ENCODE peak calls at places on chromosomes 3 and 15, in nine cellular contexts. One of them, this sample, is unnamed.

GRCh38 chr15:61186905-61187865 is 41.9 kb downstream of the RORA start:
- DNase-seq in effector memory CD8-positive, alpha-beta T cell: no peak
- DNase-seq in NCI-H446: peak
- DNase-seq in ACHN: no peak
- DNase-seq in NCI-H510A treated with DMSO at 0.1 percent for 48 hours: peak
- DNase-seq in lower leg skin: peak
- DNase-seq in GM04503: no peak
- DNase-seq in AG09309: no peak
- DNase-seq in T-helper 2 cell: no peak
- DNase-seq in this sample: peak

GRCh38 chr3:81910244-81910852 is 148.9 kb upstream of the GBE1 start:
- DNase-seq in NCI-H510A treated with DMSO at 0.1 percent for 48 hours: peak
- DNase-seq in NCI-H446: peak
- DNase-seq in AG09309: no peak
- DNase-seq in effector memory CD8-positive, alpha-beta T cell: no peak
- DNase-seq in lower leg skin: no peak
- DNase-seq in GM04503: no peak
- DNase-seq in ACHN: peak
- DNase-seq in T-helper 2 cell: no peak
- DNase-seq in this sample: peak

GRCh38 chr3:138817685-138818084 is 17.0 kb downstream of the PIK3CB start:
- DNase-seq in GM04503: no peak
- DNase-seq in lower leg skin: no peak
- DNase-seq in NCI-H446: no peak
- DNase-seq in effector memory CD8-positive, alpha-beta T cell: no peak
- DNase-seq in AG09309: no peak
- DNase-seq in T-helper 2 cell: no peak
- DNase-seq in NCI-H510A treated with DMSO at 0.1 percent for 48 hours: no peak
- DNase-seq in ACHN: peak
- DNase-seq in this sample: no peak

GRCh38 chr15:89003865-89004725 is 84.2 kb upstream of the ABHD2 start:
- DNase-seq in AG09309: no peak
- DNase-seq in NCI-H446: no peak
- DNase-seq in NCI-H510A treated with DMSO at 0.1 percent for 48 hours: no peak
- DNase-seq in GM04503: no peak
- DNase-seq in ACHN: peak
- DNase-seq in T-helper 2 cell: no peak
- DNase-seq in effector memory CD8-positive, alpha-beta T cell: no peak
- DNase-seq in lower leg skin: peak
- DNase-seq in this sample: no peak

GRCh38 chr15:37814847-37815246 is 119.6 kb upstream of the TMCO5A start:
- DNase-seq in AG09309: no peak
- DNase-seq in GM04503: no peak
- DNase-seq in NCI-H446: no peak
- DNase-seq in effector memory CD8-positive, alpha-beta T cell: no peak
- DNase-seq in T-helper 2 cell: no peak
- DNase-seq in ACHN: no peak
- DNase-seq in NCI-H510A treated with DMSO at 0.1 percent for 48 hours: no peak
- DNase-seq in lower leg skin: no peak
- DNase-seq in this sample: no peak

GRCh38 chr15:99123706-99124451 is 19.0 kb downstream of the SYNM start:
- DNase-seq in AG09309: peak
- DNase-seq in ACHN: peak
- DNase-seq in NCI-H446: peak
- DNase-seq in NCI-H510A treated with DMSO at 0.1 percent for 48 hours: no peak
- DNase-seq in GM04503: peak
- DNase-seq in lower leg skin: peak
- DNase-seq in T-helper 2 cell: no peak
- DNase-seq in effector memory CD8-positive, alpha-beta T cell: no peak
- DNase-seq in this sample: peak

GRCh38 chr15:42102646-42103235 is 8.4 kb upstream of the PLA2G4D start:
- DNase-seq in NCI-H446: no peak
- DNase-seq in effector memory CD8-positive, alpha-beta T cell: no peak
- DNase-seq in NCI-H510A treated with DMSO at 0.1 percent for 48 hours: no peak
- DNase-seq in lower leg skin: no peak
- DNase-seq in T-helper 2 cell: no peak
- DNase-seq in AG09309: peak
- DNase-seq in GM04503: no peak
- DNase-seq in ACHN: no peak
- DNase-seq in this sample: no peak

GRCh38 chr3:123012652-123013051 is 14.9 kb downstream of the SEMA5B start:
- DNase-seq in AG09309: no peak
- DNase-seq in effector memory CD8-positive, alpha-beta T cell: no peak
- DNase-seq in T-helper 2 cell: no peak
- DNase-seq in lower leg skin: no peak
- DNase-seq in NCI-H510A treated with DMSO at 0.1 percent for 48 hours: no peak
- DNase-seq in NCI-H446: no peak
- DNase-seq in GM04503: no peak
- DNase-seq in ACHN: no peak
- DNase-seq in this sample: no peak

GRCh38 chr15:100889359-100890058 is 9.9 kb downstream of the ALDH1A3 start:
- DNase-seq in ACHN: no peak
- DNase-seq in effector memory CD8-positive, alpha-beta T cell: no peak
- DNase-seq in AG09309: peak
- DNase-seq in NCI-H510A treated with DMSO at 0.1 percent for 48 hours: no peak
- DNase-seq in GM04503: peak
- DNase-seq in NCI-H446: no peak
- DNase-seq in T-helper 2 cell: no peak
- DNase-seq in lower leg skin: no peak
- DNase-seq in this sample: no peak

GRCh38 chr3:185502987-185503386 is 4.2 kb upstream of the TMEM41A start:
- DNase-seq in ACHN: no peak
- DNase-seq in NCI-H446: no peak
- DNase-seq in GM04503: no peak
- DNase-seq in lower leg skin: no peak
- DNase-seq in T-helper 2 cell: no peak
- DNase-seq in AG09309: no peak
- DNase-seq in NCI-H510A treated with DMSO at 0.1 percent for 48 hours: no peak
- DNase-seq in effector memory CD8-positive, alpha-beta T cell: no peak
- DNase-seq in this sample: no peak

GRCh38 chr15:45391746-45392711 is 13.7 kb upstream of the GATM start:
- DNase-seq in NCI-H510A treated with DMSO at 0.1 percent for 48 hours: no peak
- DNase-seq in GM04503: no peak
- DNase-seq in NCI-H446: no peak
- DNase-seq in ACHN: no peak
- DNase-seq in T-helper 2 cell: no peak
- DNase-seq in effector memory CD8-positive, alpha-beta T cell: no peak
- DNase-seq in AG09309: no peak
- DNase-seq in lower leg skin: no peak
- DNase-seq in this sample: no peak

GRCh38 chr15:66359740-66360139 is 3.3 kb upstream of the TIPIN start:
- DNase-seq in effector memory CD8-positive, alpha-beta T cell: no peak
- DNase-seq in GM04503: no peak
- DNase-seq in NCI-H446: no peak
- DNase-seq in NCI-H510A treated with DMSO at 0.1 percent for 48 hours: no peak
- DNase-seq in ACHN: no peak
- DNase-seq in T-helper 2 cell: no peak
- DNase-seq in lower leg skin: no peak
- DNase-seq in AG09309: no peak
- DNase-seq in this sample: no peak

GRCh38 chr3:197466586-197467399 is 89.0 kb downstream of the BDH1 start:
- DNase-seq in effector memory CD8-positive, alpha-beta T cell: no peak
- DNase-seq in AG09309: no peak
- DNase-seq in ACHN: peak
- DNase-seq in GM04503: peak
- DNase-seq in lower leg skin: no peak
- DNase-seq in NCI-H510A treated with DMSO at 0.1 percent for 48 hours: no peak
- DNase-seq in NCI-H446: peak
- DNase-seq in T-helper 2 cell: no peak
- DNase-seq in this sample: no peak

GRCh38 chr3:140117111-140117526 is 182.1 kb downstream of the CLSTN2 start:
- DNase-seq in lower leg skin: no peak
- DNase-seq in T-helper 2 cell: no peak
- DNase-seq in GM04503: no peak
- DNase-seq in NCI-H510A treated with DMSO at 0.1 percent for 48 hours: no peak
- DNase-seq in AG09309: no peak
- DNase-seq in ACHN: no peak
- DNase-seq in effector memory CD8-positive, alpha-beta T cell: no peak
- DNase-seq in NCI-H446: no peak
- DNase-seq in this sample: no peak

GRCh38 chr3:148366743-148367410 is 330.8 kb upstream of the AGTR1 start:
- DNase-seq in ACHN: no peak
- DNase-seq in NCI-H446: no peak
- DNase-seq in GM04503: no peak
- DNase-seq in AG09309: no peak
- DNase-seq in NCI-H510A treated with DMSO at 0.1 percent for 48 hours: peak
- DNase-seq in effector memory CD8-positive, alpha-beta T cell: no peak
- DNase-seq in lower leg skin: no peak
- DNase-seq in T-helper 2 cell: no peak
- DNase-seq in this sample: peak

GRCh38 chr3:16404349-16404895 is 109.1 kb downstream of the RFTN1 start:
- DNase-seq in lower leg skin: peak
- DNase-seq in AG09309: no peak
- DNase-seq in NCI-H510A treated with DMSO at 0.1 percent for 48 hours: no peak
- DNase-seq in effector memory CD8-positive, alpha-beta T cell: no peak
- DNase-seq in T-helper 2 cell: no peak
- DNase-seq in GM04503: no peak
- DNase-seq in ACHN: no peak
- DNase-seq in NCI-H446: no peak
- DNase-seq in this sample: no peak

GRCh38 chr15:78988361-78988911 is 43.6 kb upstream of the CTSH start:
- DNase-seq in NCI-H510A treated with DMSO at 0.1 percent for 48 hours: no peak
- DNase-seq in NCI-H446: no peak
- DNase-seq in ACHN: peak
- DNase-seq in effector memory CD8-positive, alpha-beta T cell: no peak
- DNase-seq in T-helper 2 cell: no peak
- DNase-seq in lower leg skin: peak
- DNase-seq in GM04503: peak
- DNase-seq in AG09309: peak
- DNase-seq in this sample: no peak

GRCh38 chr15:90097475-90097874 is 4.8 kb downstream of the IDH2 start:
- DNase-seq in NCI-H510A treated with DMSO at 0.1 percent for 48 hours: no peak
- DNase-seq in NCI-H446: no peak
- DNase-seq in effector memory CD8-positive, alpha-beta T cell: peak
- DNase-seq in GM04503: no peak
- DNase-seq in AG09309: no peak
- DNase-seq in T-helper 2 cell: peak
- DNase-seq in lower leg skin: no peak
- DNase-seq in ACHN: no peak
- DNase-seq in this sample: no peak

GRCh38 chr15:59138243-59138642 is 33.3 kb downstream of the CCNB2 start:
- DNase-seq in effector memory CD8-positive, alpha-beta T cell: peak
- DNase-seq in NCI-H510A treated with DMSO at 0.1 percent for 48 hours: no peak
- DNase-seq in ACHN: peak
- DNase-seq in GM04503: no peak
- DNase-seq in AG09309: no peak
- DNase-seq in NCI-H446: no peak
- DNase-seq in T-helper 2 cell: peak
- DNase-seq in lower leg skin: no peak
- DNase-seq in this sample: peak

GRCh38 chr3:74904646-74905045 is 290.2 kb upstream of the CNTN3 start:
- DNase-seq in AG09309: no peak
- DNase-seq in effector memory CD8-positive, alpha-beta T cell: no peak
- DNase-seq in GM04503: no peak
- DNase-seq in NCI-H446: no peak
- DNase-seq in ACHN: no peak
- DNase-seq in T-helper 2 cell: no peak
- DNase-seq in lower leg skin: no peak
- DNase-seq in NCI-H510A treated with DMSO at 0.1 percent for 48 hours: no peak
- DNase-seq in this sample: no peak

GRCh38 chr3:156910022-156910421 is 83.9 kb downstream of the LEKR1 start:
- DNase-seq in T-helper 2 cell: no peak
- DNase-seq in ACHN: no peak
- DNase-seq in lower leg skin: no peak
- DNase-seq in NCI-H510A treated with DMSO at 0.1 percent for 48 hours: no peak
- DNase-seq in AG09309: no peak
- DNase-seq in effector memory CD8-positive, alpha-beta T cell: no peak
- DNase-seq in NCI-H446: no peak
- DNase-seq in GM04503: no peak
- DNase-seq in this sample: no peak

GRCh38 chr3:117752984-117753717 is 1043.6 kb downstream of the TUSC7 start:
- DNase-seq in lower leg skin: no peak
- DNase-seq in GM04503: no peak
- DNase-seq in T-helper 2 cell: no peak
- DNase-seq in effector memory CD8-positive, alpha-beta T cell: no peak
- DNase-seq in AG09309: peak
- DNase-seq in NCI-H446: no peak
- DNase-seq in ACHN: no peak
- DNase-seq in NCI-H510A treated with DMSO at 0.1 percent for 48 hours: peak
- DNase-seq in this sample: no peak

GRCh38 chr3:135106445-135106844 is 311.4 kb downstream of the EPHB1 start:
- DNase-seq in effector memory CD8-positive, alpha-beta T cell: no peak
- DNase-seq in T-helper 2 cell: no peak
- DNase-seq in GM04503: no peak
- DNase-seq in NCI-H510A treated with DMSO at 0.1 percent for 48 hours: peak
- DNase-seq in ACHN: peak
- DNase-seq in lower leg skin: peak
- DNase-seq in AG09309: no peak
- DNase-seq in NCI-H446: no peak
- DNase-seq in this sample: no peak

GRCh38 chr15:85336870-85337269 is 43.5 kb upstream of the AKAP13 start:
- DNase-seq in T-helper 2 cell: no peak
- DNase-seq in AG09309: no peak
- DNase-seq in NCI-H510A treated with DMSO at 0.1 percent for 48 hours: no peak
- DNase-seq in ACHN: no peak
- DNase-seq in lower leg skin: no peak
- DNase-seq in effector memory CD8-positive, alpha-beta T cell: no peak
- DNase-seq in GM04503: no peak
- DNase-seq in NCI-H446: no peak
- DNase-seq in this sample: no peak

GRCh38 chr15:87129916-87130315 is 1050.2 kb downstream of the AGBL1 start:
- DNase-seq in ACHN: no peak
- DNase-seq in T-helper 2 cell: no peak
- DNase-seq in effector memory CD8-positive, alpha-beta T cell: no peak
- DNase-seq in GM04503: no peak
- DNase-seq in NCI-H510A treated with DMSO at 0.1 percent for 48 hours: no peak
- DNase-seq in NCI-H446: no peak
- DNase-seq in lower leg skin: no peak
- DNase-seq in AG09309: no peak
- DNase-seq in this sample: no peak

GRCh38 chr15:81176291-81176893 is 20.3 kb upstream of the IL16 start:
- DNase-seq in AG09309: no peak
- DNase-seq in T-helper 2 cell: no peak
- DNase-seq in GM04503: no peak
- DNase-seq in ACHN: no peak
- DNase-seq in effector memory CD8-positive, alpha-beta T cell: no peak
- DNase-seq in lower leg skin: peak
- DNase-seq in NCI-H446: no peak
- DNase-seq in NCI-H510A treated with DMSO at 0.1 percent for 48 hours: no peak
- DNase-seq in this sample: no peak

This sample was measured in NCI-H1105 treated with DMSO at 0.1 percent for 48 hours.